ENCODE peak calls at places on chromosomes 2 and 18, in nine cellular contexts. A is amygdala; T is RWPE1; P is BJ; R is AG04450; L is central memory CD8-positive, alpha-beta T cell; U is Daoy; S is activated naive CD4-positive, alpha-beta T cell treated with Interleukin-2 at 50 U/mL for 16 hours; I is left lung. F is an unnamed sample.
A peak's percentile ranks its signal among the peaks of the same experiment; 100 is the strongest.

GRCh38 chr18:51028201-51028805 is 1.7 kb upstream of the SMAD4 start:
- DNase-seq in I (no peak), S (no peak), A (no peak), U (peak; percentile 34), T (no peak), L (no peak), R (no peak), P (no peak), F (no peak)

GRCh38 chr2:168357799-168358504 is 98.1 kb upstream of the CERS6 start:
- DNase-seq in A (no peak), U (no peak), R (no peak), S (no peak), T (no peak), L (no peak), P (no peak), I (no peak), F (no peak)

GRCh38 chr2:136112317-136112891 is 5.5 kb downstream of the CXCR4 start:
- DNase-seq in T (no peak), U (no peak), A (peak; percentile 33), P (no peak), I (no peak), L (no peak), S (no peak), R (no peak), F (no peak)

GRCh38 chr18:21489119-21489750 is 111.3 kb downstream of the ESCO1 start:
- DNase-seq in L (no peak), U (peak; percentile 41), A (no peak), S (no peak), T (peak; percentile 38), R (peak; percentile 13), I (no peak), P (no peak), F (no peak)

GRCh38 chr2:196635156-196635555 is 4.4 kb upstream of the CCDC150 start:
- DNase-seq in L (no peak), P (peak; percentile 12), I (no peak), T (no peak), R (no peak), S (no peak), A (no peak), U (no peak), F (no peak)

GRCh38 chr2:211085056-211085680 is 528.8 kb downstream of the CPS1 start:
- DNase-seq in T (peak; percentile 32), U (peak; percentile 12), R (no peak), P (no peak), S (no peak), L (no peak), I (no peak), A (no peak), F (no peak)

GRCh38 chr2:207110310-207110709 is 55.4 kb downstream of the KLF7 start:
- DNase-seq in P (no peak), T (no peak), I (no peak), U (no peak), R (no peak), S (no peak), A (no peak), L (no peak), F (no peak)

GRCh38 chr2:217988014-217988839 is 14.6 kb downstream of the TNS1 start:
- DNase-seq in R (no peak), U (peak; percentile 59), I (no peak), T (peak; percentile 92), A (no peak), S (peak; percentile 62), P (no peak), L (no peak), F (peak; percentile 72)

GRCh38 chr2:177466337-177467195 is 74.0 kb downstream of the AGPS start:
- DNase-seq in S (no peak), U (peak; percentile 11), L (no peak), I (no peak), R (no peak), A (no peak), T (no peak), P (no peak), F (no peak)

GRCh38 chr2:189178007-189178406 is 1.6 kb downstream of the COL5A2 start:
- DNase-seq in A (no peak), P (no peak), R (no peak), U (peak; percentile 5), T (peak; percentile 5), L (no peak), S (no peak), I (no peak), F (no peak)

GRCh38 chr2:214135966-214136365 is 274.9 kb upstream of the VWC2L start:
- DNase-seq in L (no peak), U (no peak), S (no peak), A (no peak), T (peak; percentile 34), P (no peak), I (no peak), R (no peak), F (no peak)

F was measured in chondrocyte.